ENCODE peak calls at places on chromosome 5, in eight cellular contexts. X is RWPE2, K is PC-3, G is breast epithelium, O is cardiac muscle cell, Q is K562, Y is heart right ventricle, N is tibial nerve. S is an unnamed sample.

GRCh38 chr5:80686757-80687156 is 32.0 kb upstream of the DHFR start:
- DNase-seq in X (no peak), O (peak; percentile 31), K (peak; percentile 40), Y (no peak), G (no peak), N (no peak), Q (no peak), S (no peak)

GRCh38 chr5:74630387-74631087 is 10.0 kb downstream of the ENC1 start:
- DNase-seq in X (no peak), Q (no peak), K (peak; percentile 94), O (peak; percentile 81), G (no peak), Y (no peak), N (no peak), S (no peak)

GRCh38 chr5:24633705-24634325 is 11.0 kb downstream of the CDH10 start:
- DNase-seq in N (no peak), G (no peak), Q (peak; percentile 47), O (peak; percentile 43), K (peak; percentile 77), Y (no peak), X (no peak), S (no peak)

GRCh38 chr5:61701877-61702602 is 370.0 kb downstream of the ZSWIM6 start:
- DNase-seq in X (no peak), G (no peak), O (no peak), N (no peak), Q (no peak), K (no peak), Y (no peak), S (no peak)

GRCh38 chr5:51242453-51242852 is 140.8 kb upstream of the ISL1 start:
- DNase-seq in Q (no peak), K (peak; percentile 39), O (no peak), N (no peak), Y (no peak), X (no peak), G (no peak), S (no peak)

GRCh38 chr5:83567741-83568530 is 96.4 kb downstream of the VCAN start:
- DNase-seq in X (no peak), N (peak; percentile 16), Y (no peak), Q (no peak), K (peak; percentile 86), G (no peak), O (peak; percentile 96), S (no peak)

GRCh38 chr5:38789777-38790176 is 56.0 kb upstream of the OSMR start:
- DNase-seq in X (no peak), G (no peak), K (peak; percentile 19), O (no peak), Y (no peak), Q (no peak), N (no peak), S (no peak)

GRCh38 chr5:7706214-7706613 is 144.7 kb downstream of the CFAP90 start:
- DNase-seq in O (no peak), G (no peak), X (no peak), N (no peak), Q (no peak), Y (no peak), K (no peak), S (no peak)

GRCh38 chr5:69369369-69370121 is at the start of the genes AK6, RAD17 and TAF9:
- DNase-seq in K (peak; percentile 76), G (peak; percentile 86), Q (peak; percentile 95), N (peak; percentile 88), Y (peak; percentile 94), O (peak; percentile 94), X (peak; percentile 97), S (peak; percentile 87)

GRCh38 chr5:75668988-75669760 is 48.1 kb downstream of the POC5 start:
- DNase-seq in O (peak; percentile 40), G (no peak), Y (peak; percentile 29), N (no peak), X (no peak), K (peak; percentile 43), Q (peak; percentile 85), S (no peak)

GRCh38 chr5:37211661-37212060 is 37.5 kb downstream of the CPLANE1 start:
- DNase-seq in N (no peak), G (no peak), Q (no peak), X (no peak), K (no peak), O (peak; percentile 40), Y (no peak), S (no peak)

GRCh38 chr5:43066799-43067741 is 27.0 kb upstream of the ANXA2R start:
- DNase-seq in K (peak; percentile 98), X (peak; percentile 89), G (peak; percentile 87), N (peak; percentile 93), Q (peak; percentile 95), Y (peak; percentile 93), O (peak; percentile 92), S (peak; percentile 66)

GRCh38 chr5:137035480-137035878 is 463.6 kb downstream of the SPOCK1 start:
- DNase-seq in G (no peak), O (no peak), K (no peak), Y (no peak), N (no peak), Q (no peak), X (no peak), S (no peak)

GRCh38 chr5:175815126-175815913 is 56.1 kb upstream of the CPLX2 start:
- DNase-seq in G (no peak), Y (no peak), O (no peak), X (peak; percentile 64), N (no peak), Q (no peak), K (peak; percentile 6), S (no peak)

GRCh38 chr5:73299665-73300435 is 126.9 kb downstream of the TMEM174 start:
- DNase-seq in K (no peak), Q (no peak), Y (no peak), O (no peak), G (no peak), N (no peak), X (no peak), S (no peak)

GRCh38 chr5:61623401-61624069 is 291.5 kb downstream of the ZSWIM6 start:
- DNase-seq in Q (peak; percentile 15), G (no peak), Y (no peak), O (no peak), K (no peak), X (no peak), N (no peak), S (no peak)

GRCh38 chr5:37496902-37497445 is 117.9 kb downstream of the WDR70 start:
- DNase-seq in Y (no peak), G (no peak), Q (no peak), K (no peak), O (no peak), X (no peak), N (no peak), S (no peak)

DNA sequence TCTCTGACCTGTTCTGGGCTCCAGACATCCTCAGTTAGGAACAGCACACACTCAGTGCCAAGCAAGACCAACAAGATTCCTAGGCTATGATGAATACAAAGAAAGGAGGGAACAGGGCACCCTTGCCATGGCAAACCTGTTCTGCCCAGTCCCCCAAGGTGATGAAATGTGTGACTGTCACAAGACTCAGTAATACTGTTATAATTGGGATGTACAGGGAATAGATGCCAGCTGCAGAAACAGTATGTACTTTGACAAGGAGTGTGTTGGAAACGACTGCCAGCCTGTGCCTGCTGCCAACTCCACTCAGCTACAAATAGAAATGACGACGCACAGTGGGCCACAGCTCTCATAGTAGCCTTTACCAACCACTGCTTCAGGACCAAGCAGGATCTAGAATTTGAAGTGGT is 453.0 kb downstream of the EFNA5 start:
- DNase-seq in N (no peak), G (peak; percentile 92), K (peak; percentile 91), O (no peak), Q (no peak), Y (peak; percentile 79), X (no peak), S (no peak)
- H3K4me3 ChIP-seq in N (no peak overlapping the region), G (no peak overlapping the region), K (peak overlapping the region; percentile 33), O (no peak overlapping the region), Q (no peak overlapping the region), Y (no peak overlapping the region), X (no peak overlapping the region), S (no peak overlapping the region)

GRCh38 chr5:141674747-141675146 is 7.3 kb downstream of the ARAP3 start:
- DNase-seq in N (no peak), O (no peak), X (no peak), Q (no peak), Y (no peak), K (no peak), G (no peak), S (no peak)
- H3K4me1 ChIP-seq in N (no peaks in the 10 kb centered on the region), O (peaks cover 8% of the 10 kb centered on the region), X (no peaks in the 10 kb centered on the region), Q (peaks cover 12% of the 10 kb centered on the region), Y (no peaks in the 10 kb centered on the region), K (no peaks in the 10 kb centered on the region), G (no peaks in the 10 kb centered on the region), S (no peaks in the 10 kb centered on the region)

GRCh38 chr5:170168002-170168401 is 62.3 kb downstream of the FOXI1 start:
- DNase-seq in N (no peak), Y (no peak), G (no peak), X (no peak), Q (no peak), K (no peak), O (no peak), S (no peak)

GRCh38 chr5:170164087-170164486 is 58.4 kb downstream of the FOXI1 start:
- DNase-seq in N (no peak), G (no peak), Q (no peak), Y (no peak), K (no peak), O (no peak), X (no peak), S (no peak)

GRCh38 chr5:170166101-170166500 is 60.4 kb downstream of the FOXI1 start:
- DNase-seq in G (no peak), K (no peak), Y (no peak), X (no peak), O (no peak), N (no peak), Q (no peak), S (no peak)

GRCh38 chr5:170162631-170163321 is 57.1 kb downstream of the FOXI1 start:
- DNase-seq in X (no peak), Y (no peak), G (no peak), N (no peak), K (no peak), O (no peak), Q (no peak), S (no peak)

DNA sequence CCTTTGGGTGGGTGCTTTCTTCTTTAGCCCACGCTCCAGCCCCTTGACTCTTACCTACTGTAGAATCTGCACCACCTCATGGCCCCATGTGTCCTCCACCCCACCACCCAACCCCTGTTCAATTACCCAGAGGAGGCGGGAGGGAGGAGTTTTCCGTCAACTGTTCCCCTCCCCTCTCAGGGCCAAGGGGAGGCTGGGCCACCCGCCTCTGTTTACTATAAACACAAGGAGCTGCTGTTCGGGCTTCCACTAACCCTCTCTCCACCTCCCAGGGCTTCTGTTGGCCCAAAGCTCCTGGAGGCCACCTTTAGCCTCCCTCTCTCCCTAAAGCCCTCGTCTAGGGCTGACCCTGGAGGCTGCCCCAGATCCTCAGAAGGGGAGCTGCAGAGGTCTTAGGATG is 59.2 kb downstream of the FOXI1 start:
- DNase-seq in K (no peak), N (no peak), O (no peak), G (no peak), Y (no peak), Q (no peak), X (no peak), S (no peak)
- H3K27ac ChIP-seq in K (no peak overlapping the region), N (no peak overlapping the region), O (no peak overlapping the region), G (no peak overlapping the region), Y (no peak overlapping the region), Q (no peak overlapping the region), X (no peak overlapping the region), S (no peak overlapping the region)

DNA sequence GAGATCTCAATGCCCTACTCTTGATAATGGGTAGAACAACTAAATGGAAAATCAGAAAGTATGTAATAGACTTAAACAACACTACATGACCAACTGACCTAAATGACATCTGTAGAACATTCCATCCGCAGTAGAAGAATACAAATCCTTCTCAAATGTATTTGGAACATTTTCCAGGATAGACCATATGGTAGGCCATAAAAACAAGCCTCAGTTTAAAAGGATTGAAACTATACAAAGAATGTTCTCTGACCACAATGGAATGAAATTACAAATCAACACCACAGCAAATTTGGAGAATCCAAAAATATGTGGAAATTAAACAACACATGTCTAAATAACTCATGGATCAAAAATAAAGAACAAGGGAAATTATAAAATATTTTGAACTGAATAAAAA is 189.2 kb downstream of the NDUFS4 start:
- DNase-seq in X (no peak), K (no peak), G (no peak), O (peak; percentile 5), N (no peak), Y (no peak), Q (no peak), S (no peak)
- H3K4me3 ChIP-seq in X (no peak overlapping the region), K (no peak overlapping the region), G (no peak overlapping the region), O (no peak overlapping the region), N (no peak overlapping the region), Y (no peak overlapping the region), Q (no peak overlapping the region), S (no peak overlapping the region)

S was measured in effector memory CD4-positive, alpha-beta T cell.